ENCODE peak calls at places on chromosome 16, in four cellular contexts. One of them, this sample, is unnamed.

GRCh38 chr16:25575363-25575762 is 116.4 kb upstream of the HS3ST4 start:
- DNase-seq in SK-N-SH: no peak
- DNase-seq in HepG2: no peak
- DNase-seq in K562: no peak
- DNase-seq in this sample: no peak

GRCh38 chr16:24692854-24693253 is 36.6 kb upstream of the TNRC6A start:
- DNase-seq in HepG2: no peak
- DNase-seq in K562: no peak
- DNase-seq in SK-N-SH: no peak
- DNase-seq in this sample: no peak

GRCh38 chr16:26614102-26614864 is 452.4 kb upstream of the C16orf82 start:
- DNase-seq in K562: no peak
- DNase-seq in SK-N-SH: no peak
- DNase-seq in HepG2: no peak
- DNase-seq in this sample: no peak

GRCh38 chr16:12708266-12708665 is 95.4 kb downstream of the CPPED1 start:
- DNase-seq in K562: no peak
- DNase-seq in SK-N-SH: no peak
- DNase-seq in HepG2: no peak
- DNase-seq in this sample: no peak

GRCh38 chr16:11551842-11552241 is 34.9 kb downstream of the LITAF start:
- DNase-seq in HepG2: no peak
- DNase-seq in K562: no peak
- DNase-seq in SK-N-SH: no peak
- DNase-seq in this sample: no peak

GRCh38 chr16:67666538-67667433 is at the start of the genes C16orf86 and ENKD1:
- DNase-seq in HepG2: peak
- DNase-seq in K562: peak
- DNase-seq in SK-N-SH: peak
- DNase-seq in this sample: peak

GRCh38 chr16:50298591-50299507 is 32.5 kb downstream of the ADCY7 start:
- DNase-seq in HepG2: no peak
- DNase-seq in K562: no peak
- DNase-seq in SK-N-SH: peak
- DNase-seq in this sample: no peak

GRCh38 chr16:12066823-12067222 is 90.3 kb downstream of the SNX29 start:
- DNase-seq in SK-N-SH: no peak
- DNase-seq in K562: no peak
- DNase-seq in HepG2: no peak
- DNase-seq in this sample: no peak

GRCh38 chr16:78894872-78895271 is 705.7 kb downstream of the MAF start:
- DNase-seq in K562: no peak
- DNase-seq in HepG2: no peak
- DNase-seq in SK-N-SH: no peak
- DNase-seq in this sample: no peak

GRCh38 chr16:24854607-24855171 is 8.9 kb downstream of the SLC5A11 start:
- DNase-seq in SK-N-SH: no peak
- DNase-seq in HepG2: no peak
- DNase-seq in K562: no peak
- DNase-seq in this sample: no peak

GRCh38 chr16:14600164-14600563 is 29.9 kb downstream of the PARN start:
- DNase-seq in SK-N-SH: peak
- DNase-seq in HepG2: peak
- DNase-seq in K562: peak
- DNase-seq in this sample: peak

GRCh38 chr16:61435356-61435755 is 600.9 kb downstream of the CDH8 start:
- DNase-seq in SK-N-SH: no peak
- DNase-seq in HepG2: no peak
- DNase-seq in K562: no peak
- DNase-seq in this sample: no peak

GRCh38 chr16:1425616-1426370 is 5.1 kb upstream of the PERCC1 start:
- DNase-seq in SK-N-SH: peak
- DNase-seq in HepG2: no peak
- DNase-seq in K562: no peak
- DNase-seq in this sample: no peak

GRCh38 chr16:5523794-5524193 is 426.2 kb upstream of the EEF2KMT start:
- DNase-seq in SK-N-SH: no peak
- DNase-seq in HepG2: no peak
- DNase-seq in K562: no peak
- DNase-seq in this sample: no peak

GRCh38 chr16:75481475-75481874 is 13.8 kb downstream of the CHST6 start:
- DNase-seq in HepG2: peak
- DNase-seq in SK-N-SH: no peak
- DNase-seq in K562: no peak
- DNase-seq in this sample: no peak

GRCh38 chr16:75010427-75010826 is 11.6 kb downstream of the ZNRF1 start:
- DNase-seq in SK-N-SH: no peak
- DNase-seq in HepG2: no peak
- DNase-seq in K562: no peak
- DNase-seq in this sample: no peak

GRCh38 chr16:23321206-23321875 is 19.2 kb downstream of the SCNN1B start:
- DNase-seq in HepG2: no peak
- DNase-seq in K562: no peak
- DNase-seq in SK-N-SH: no peak
- DNase-seq in this sample: no peak

GRCh38 chr16:11977206-11978041 is 890 bp downstream of the SNX29 start:
- DNase-seq in K562: peak
- DNase-seq in SK-N-SH: peak
- DNase-seq in HepG2: no peak
- DNase-seq in this sample: peak

GRCh38 chr16:88697116-88697830 is 8.9 kb downstream of the RNF166 start:
- DNase-seq in K562: no peak
- DNase-seq in SK-N-SH: no peak
- DNase-seq in HepG2: no peak
- DNase-seq in this sample: no peak

GRCh38 chr16:22373662-22374310 is 633 bp downstream of the CDR2 start:
- DNase-seq in HepG2: no peak
- DNase-seq in SK-N-SH: peak
- DNase-seq in K562: no peak
- DNase-seq in this sample: no peak

GRCh38 chr16:2296662-2297505 is 29.0 kb upstream of the RNPS1 start:
- DNase-seq in K562: peak
- DNase-seq in SK-N-SH: peak
- DNase-seq in HepG2: peak
- DNase-seq in this sample: peak

GRCh38 chr16:14325921-14326401 is 254.8 kb downstream of the MRTFB start:
- DNase-seq in K562: no peak
- DNase-seq in HepG2: no peak
- DNase-seq in SK-N-SH: peak
- DNase-seq in this sample: no peak

GRCh38 chr16:53159781-53160436 is 105.1 kb downstream of the CHD9 start:
- DNase-seq in HepG2: peak
- DNase-seq in K562: peak
- DNase-seq in SK-N-SH: peak
- DNase-seq in this sample: peak

GRCh38 chr16:10678655-10679054 is 16.1 kb downstream of the TEKT5 start:
- DNase-seq in SK-N-SH: no peak
- DNase-seq in HepG2: no peak
- DNase-seq in K562: no peak
- DNase-seq in this sample: no peak

GRCh38 chr16:31073823-31074072 is 292 bp downstream of the ZNF668 start:
- DNase-seq in K562: no peak
- DNase-seq in HepG2: no peak
- DNase-seq in SK-N-SH: no peak
- DNase-seq in this sample: no peak

GRCh38 chr16:53219795-53220194 is 165.0 kb downstream of the CHD9 start:
- DNase-seq in HepG2: no peak
- DNase-seq in K562: no peak
- DNase-seq in SK-N-SH: no peak
- DNase-seq in this sample: no peak

GRCh38 chr16:86755571-86756006 is 177.2 kb downstream of the FOXL1 start:
- DNase-seq in SK-N-SH: no peak
- DNase-seq in HepG2: no peak
- DNase-seq in K562: no peak
- DNase-seq in this sample: no peak

GRCh38 chr16:2467301-2468141 is 3.6 kb upstream of the NTN3 start:
- DNase-seq in SK-N-SH: peak
- DNase-seq in K562: no peak
- DNase-seq in HepG2: no peak
- DNase-seq in this sample: peak

GRCh38 chr16:53614346-53614745 is 89.3 kb downstream of the RPGRIP1L start:
- DNase-seq in SK-N-SH: no peak
- DNase-seq in K562: no peak
- DNase-seq in HepG2: no peak
- DNase-seq in this sample: no peak

GRCh38 chr16:58024347-58024672 is 1.2 kb upstream of the MMP15 start:
- DNase-seq in HepG2: no peak
- DNase-seq in K562: no peak
- DNase-seq in SK-N-SH: no peak
- DNase-seq in this sample: no peak

GRCh38 chr16:86901483-86901882 is 323.1 kb downstream of the FOXL1 start:
- DNase-seq in HepG2: no peak
- DNase-seq in SK-N-SH: no peak
- DNase-seq in K562: no peak
- DNase-seq in this sample: no peak

GRCh38 chr16:19389246-19389645 is 28.4 kb upstream of the TMC5 start:
- DNase-seq in K562: peak
- DNase-seq in SK-N-SH: peak
- DNase-seq in HepG2: peak
- DNase-seq in this sample: no peak

GRCh38 chr16:51757124-51757470 is 606.0 kb upstream of the SALL1 start:
- DNase-seq in HepG2: no peak
- DNase-seq in K562: no peak
- DNase-seq in SK-N-SH: no peak
- DNase-seq in this sample: no peak

GRCh38 chr16:80208015-80208414 is 332.8 kb upstream of the DYNLRB2 start:
- DNase-seq in SK-N-SH: no peak
- DNase-seq in HepG2: no peak
- DNase-seq in K562: no peak
- DNase-seq in this sample: no peak

GRCh38 chr16:72923757-72924156 is 124.2 kb downstream of the ZFHX3 start:
- DNase-seq in HepG2: no peak
- DNase-seq in K562: no peak
- DNase-seq in SK-N-SH: no peak
- DNase-seq in this sample: no peak

GRCh38 chr16:89473791-89474414 is 16.5 kb downstream of the ANKRD11 start:
- DNase-seq in SK-N-SH: no peak
- DNase-seq in K562: no peak
- DNase-seq in HepG2: no peak
- DNase-seq in this sample: no peak

GRCh38 chr16:47311738-47312505 is 148.9 kb downstream of the ITFG1 start:
- DNase-seq in HepG2: no peak
- DNase-seq in K562: no peak
- DNase-seq in SK-N-SH: no peak
- DNase-seq in this sample: peak
- TF ChIP-seq SIN3A in HepG2: no peak
- TF ChIP-seq SIN3A in K562: no peak
- TF ChIP-seq SIN3A in SK-N-SH: no peak
- TF ChIP-seq SIN3A in this sample: no peak

GRCh38 chr16:81446318-81447275 is 2.0 kb downstream of the CMIP start:
- DNase-seq in K562: no peak
- DNase-seq in HepG2: no peak
- DNase-seq in SK-N-SH: peak
- DNase-seq in this sample: no peak

GRCh38 chr16:81449241-81449640 is 4.6 kb downstream of the CMIP start:
- DNase-seq in K562: no peak
- DNase-seq in HepG2: no peak
- DNase-seq in SK-N-SH: no peak
- DNase-seq in this sample: no peak

GRCh38 chr16:81449899-81450608 is 5.4 kb downstream of the CMIP start:
- DNase-seq in K562: no peak
- DNase-seq in HepG2: no peak
- DNase-seq in SK-N-SH: no peak
- DNase-seq in this sample: no peak

GRCh38 chr16:81447383-81448101 is 2.9 kb downstream of the CMIP start:
- DNase-seq in HepG2: peak
- DNase-seq in K562: no peak
- DNase-seq in SK-N-SH: no peak
- DNase-seq in this sample: no peak

GRCh38 chr16:81448154-81449131 is 3.8 kb downstream of the CMIP start:
- DNase-seq in HepG2: peak
- DNase-seq in K562: no peak
- DNase-seq in SK-N-SH: no peak
- DNase-seq in this sample: no peak
- TF ChIP-seq SIN3A in HepG2: peak
- TF ChIP-seq SIN3A in K562: no peak
- TF ChIP-seq SIN3A in SK-N-SH: no peak
- TF ChIP-seq SIN3A in this sample: no peak

GRCh38 chr16:65235339-65236177 is 113.7 kb upstream of the CDH11 start:
- DNase-seq in SK-N-SH: no peak
- DNase-seq in K562: no peak
- DNase-seq in HepG2: no peak
- DNase-seq in this sample: no peak
- TF ChIP-seq SIN3A in SK-N-SH: no peak
- TF ChIP-seq SIN3A in K562: no peak
- TF ChIP-seq SIN3A in HepG2: no peak
- TF ChIP-seq SIN3A in this sample: no peak

GRCh38 chr16:65117701-65118448 is 4.0 kb downstream of the CDH11 start:
- DNase-seq in K562: peak
- DNase-seq in SK-N-SH: peak
- DNase-seq in HepG2: peak
- DNase-seq in this sample: peak
- TF ChIP-seq SIN3A in K562: no peak
- TF ChIP-seq SIN3A in SK-N-SH: peak
- TF ChIP-seq SIN3A in HepG2: no peak
- TF ChIP-seq SIN3A in this sample: no peak

DNA sequence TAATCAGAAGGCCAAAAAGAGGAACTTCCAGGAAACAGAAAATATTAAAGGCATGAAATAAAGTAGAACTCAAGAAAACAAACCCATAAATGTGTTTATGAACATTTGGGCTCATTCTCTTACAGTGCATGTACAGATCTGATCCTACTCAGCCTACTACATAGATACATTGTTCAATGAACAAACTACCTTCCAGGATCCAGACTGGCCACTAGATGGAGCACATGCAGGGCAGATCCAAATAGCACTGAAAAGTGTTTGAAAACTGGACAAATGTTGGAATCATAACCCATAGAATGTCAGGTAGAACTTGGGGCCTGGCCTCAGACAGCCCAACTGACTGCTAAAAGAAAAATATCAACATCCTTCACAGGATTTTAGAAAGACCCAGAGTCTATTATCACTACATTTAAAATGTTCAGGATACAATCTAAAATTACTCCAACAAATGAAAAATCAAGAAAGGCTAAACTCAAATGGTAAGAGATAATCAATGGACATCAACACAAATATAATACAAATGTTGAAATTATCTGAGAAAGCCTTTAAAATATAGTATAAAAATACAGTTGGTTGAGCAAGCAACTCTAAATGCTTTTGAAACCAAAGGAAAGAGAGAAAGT is 122.4 kb upstream of the NUDT7 start:
- DNase-seq in SK-N-SH: peak
- DNase-seq in HepG2: peak
- DNase-seq in K562: peak
- DNase-seq in this sample: peak
- TF ChIP-seq SIN3A in SK-N-SH: no peak
- TF ChIP-seq SIN3A in HepG2: no peak
- TF ChIP-seq SIN3A in K562: no peak
- TF ChIP-seq SIN3A in this sample: no peak

GRCh38 chr16:8355714-8356113 is 234.6 kb downstream of the TMEM114 start:
- DNase-seq in HepG2: no peak
- DNase-seq in SK-N-SH: peak
- DNase-seq in K562: no peak
- DNase-seq in this sample: no peak
- TF ChIP-seq SIN3A in HepG2: no peak
- TF ChIP-seq SIN3A in SK-N-SH: no peak
- TF ChIP-seq SIN3A in K562: no peak
- TF ChIP-seq SIN3A in this sample: no peak

GRCh38 chr16:16817203-16817602 is 438.3 kb downstream of the NPIPA7 start:
- DNase-seq in SK-N-SH: no peak
- DNase-seq in HepG2: no peak
- DNase-seq in K562: no peak
- DNase-seq in this sample: no peak

GRCh38 chr16:16821261-16821660 is 442.3 kb downstream of the NPIPA7 start:
- DNase-seq in K562: no peak
- DNase-seq in SK-N-SH: no peak
- DNase-seq in HepG2: no peak
- DNase-seq in this sample: no peak
- TF ChIP-seq SIN3A in K562: no peak
- TF ChIP-seq SIN3A in SK-N-SH: no peak
- TF ChIP-seq SIN3A in HepG2: no peak
- TF ChIP-seq SIN3A in this sample: no peak

This sample was measured in HCT116.